ENCODE peak calls at places on chromosomes 6 and 20, in six cellular contexts. Y, P, F, L, M and K are unnamed samples.

GRCh38 chr6:126657556-126658129 is 317.7 kb downstream of the CENPW start:
- DNase-seq in M (peak; percentile 4), Y (peak; percentile 48), F (no peak), P (peak; percentile 44), L (peak; percentile 20), K (peak; percentile 31)

GRCh38 chr6:43159599-43159998 is 11.5 kb upstream of the SRF start:
- DNase-seq in F (no peak), L (no peak), P (no peak), Y (no peak), M (no peak), K (no peak)

GRCh38 chr6:157227202-157228166 is 95.8 kb downstream of the TMEM242 start:
- DNase-seq in M (peak; percentile 59), Y (no peak), L (no peak), F (no peak), P (no peak), K (no peak)

GRCh38 chr6:113361014-113361645 is 496.0 kb upstream of the MARCKS start:
- DNase-seq in Y (peak; percentile 16), F (no peak), P (peak; percentile 85), L (peak; percentile 82), M (no peak), K (no peak)

GRCh38 chr6:135054238-135054574 is 416 bp downstream of the HBS1L start:
- DNase-seq in L (peak; percentile 42), F (no peak), M (peak; percentile 22), Y (peak; percentile 13), P (peak; percentile 8), K (no peak)

GRCh38 chr6:160810238-160810637 is 108.2 kb downstream of the PLG start:
- DNase-seq in M (no peak), P (no peak), F (no peak), Y (peak; percentile 61), L (peak; percentile 16), K (no peak)

GRCh38 chr6:55668625-55669024 is 89.6 kb upstream of the HMGCLL1 start:
- DNase-seq in L (no peak), M (no peak), P (peak; percentile 44), F (no peak), Y (no peak), K (no peak)

GRCh38 chr20:13420625-13421024 is 199.6 kb downstream of the ISM1 start:
- DNase-seq in Y (no peak), F (no peak), M (no peak), P (no peak), L (peak; percentile 36), K (no peak)

GRCh38 chr6:124877468-124877867 is 84.8 kb upstream of the RNF217 start:
- DNase-seq in F (no peak), M (no peak), Y (no peak), P (no peak), L (no peak), K (no peak)

GRCh38 chr6:162572240-162572639 is 155.3 kb downstream of the PRKN start:
- DNase-seq in F (no peak), Y (no peak), L (no peak), P (no peak), M (no peak), K (no peak)

GRCh38 chr6:93786474-93787330 is 367.3 kb upstream of the EPHA7 start:
- DNase-seq in P (no peak), Y (no peak), F (no peak), L (no peak), M (no peak), K (no peak)

GRCh38 chr6:16704706-16705402 is 56.4 kb downstream of the ATXN1 start:
- DNase-seq in P (peak; percentile 79), L (no peak), M (no peak), F (no peak), Y (no peak), K (no peak)

GRCh38 chr20:11155156-11155805 is 481.5 kb upstream of the JAG1 start:
- DNase-seq in M (no peak), Y (no peak), P (no peak), L (no peak), F (no peak), K (no peak)

GRCh38 chr6:56708810-56709597 is 66.3 kb upstream of the DST start:
- DNase-seq in M (peak; percentile 37), Y (peak; percentile 64), L (peak; percentile 66), F (no peak), P (peak; percentile 76), K (peak; percentile 19)

GRCh38 chr6:42349753-42350573 is 101.8 kb downstream of the TRERF1 start:
- DNase-seq in L (no peak), F (no peak), Y (no peak), P (peak; percentile 26), M (no peak), K (no peak)

GRCh38 chr6:5175195-5175594 is 85.6 kb downstream of the LYRM4 start:
- DNase-seq in Y (peak; percentile 29), M (peak; percentile 34), F (no peak), P (no peak), L (no peak), K (peak; percentile 58)

GRCh38 chr6:148445620-148446019 is 103.0 kb downstream of the SASH1 start:
- DNase-seq in Y (no peak), F (no peak), M (no peak), P (peak; percentile 85), L (no peak), K (no peak)

GRCh38 chr20:44253528-44253927 is 6.4 kb downstream of the GDAP1L1 start:
- DNase-seq in P (no peak), F (no peak), Y (peak; percentile 23), L (peak; percentile 69), M (no peak), K (no peak)

GRCh38 chr20:23255658-23256385 is 94.8 kb upstream of the NXT1 start:
- DNase-seq in L (no peak), F (no peak), P (peak; percentile 83), Y (no peak), M (no peak), K (no peak)

GRCh38 chr20:44495802-44496481 is 20.3 kb downstream of the TTPAL start:
- DNase-seq in L (no peak), Y (peak; percentile 89), F (no peak), P (peak; percentile 99), M (no peak), K (no peak)

GRCh38 chr20:25227317-25227831 is 20.5 kb upstream of the PYGB start:
- DNase-seq in F (no peak), P (peak; percentile 40), L (peak; percentile 94), M (peak; percentile 37), Y (peak; percentile 68), K (no peak)

GRCh38 chr20:10673831-10674683 is at the start of gene JAG1:
- DNase-seq in Y (peak; percentile 97), M (peak; percentile 91), P (peak; percentile 95), F (peak; percentile 60), L (peak; percentile 97), K (peak; percentile 96)

GRCh38 chr20:44776977-44777376 is 31.3 kb downstream of the KCNK15 start:
- DNase-seq in Y (peak; percentile 18), F (no peak), P (peak; percentile 16), L (peak; percentile 31), M (peak; percentile 22), K (no peak)

GRCh38 chr6:25053875-25054371 is 118.2 kb upstream of the RIPOR2 start:
- DNase-seq in F (no peak), M (no peak), P (peak; percentile 88), L (no peak), Y (no peak), K (no peak)

GRCh38 chr6:16955899-16956298 is 146.0 kb upstream of the STMND1 start:
- DNase-seq in P (no peak), L (no peak), F (no peak), M (no peak), Y (no peak), K (no peak)

GRCh38 chr20:36269507-36269906 is 33.2 kb downstream of the AAR2 start:
- DNase-seq in P (no peak), M (no peak), L (no peak), Y (no peak), F (no peak), K (no peak)
- TF ChIP-seq BHLHE40 in P (no peak), M (no peak), L (no peak), Y (no peak), F (no peak), K (no peak)

GRCh38 chr6:75084872-75085381 is 120.9 kb downstream of the COL12A1 start:
- DNase-seq in P (no peak), L (peak; percentile 3), F (no peak), Y (no peak), M (no peak), K (no peak)
- TF ChIP-seq BHLHE40 in P (no peak), L (no peak), F (no peak), Y (no peak), M (no peak), K (no peak)

GRCh38 chr6:133978896-133979240 is 25.8 kb downstream of the TBPL1 start:
- DNase-seq in F (no peak), Y (no peak), L (no peak), P (no peak), M (no peak), K (no peak)

GRCh38 chr6:133986942-133987341 is 33.9 kb downstream of the TBPL1 start:
- DNase-seq in M (no peak), L (no peak), F (no peak), P (no peak), Y (no peak), K (no peak)

GRCh38 chr6:133980168-133980567 is 27.1 kb downstream of the TBPL1 start:
- DNase-seq in F (no peak), P (no peak), Y (no peak), M (no peak), L (no peak), K (no peak)

GRCh38 chr6:133985970-133986369 is 32.9 kb downstream of the TBPL1 start:
- DNase-seq in Y (no peak), P (no peak), F (no peak), M (no peak), L (no peak), K (no peak)

DNA sequence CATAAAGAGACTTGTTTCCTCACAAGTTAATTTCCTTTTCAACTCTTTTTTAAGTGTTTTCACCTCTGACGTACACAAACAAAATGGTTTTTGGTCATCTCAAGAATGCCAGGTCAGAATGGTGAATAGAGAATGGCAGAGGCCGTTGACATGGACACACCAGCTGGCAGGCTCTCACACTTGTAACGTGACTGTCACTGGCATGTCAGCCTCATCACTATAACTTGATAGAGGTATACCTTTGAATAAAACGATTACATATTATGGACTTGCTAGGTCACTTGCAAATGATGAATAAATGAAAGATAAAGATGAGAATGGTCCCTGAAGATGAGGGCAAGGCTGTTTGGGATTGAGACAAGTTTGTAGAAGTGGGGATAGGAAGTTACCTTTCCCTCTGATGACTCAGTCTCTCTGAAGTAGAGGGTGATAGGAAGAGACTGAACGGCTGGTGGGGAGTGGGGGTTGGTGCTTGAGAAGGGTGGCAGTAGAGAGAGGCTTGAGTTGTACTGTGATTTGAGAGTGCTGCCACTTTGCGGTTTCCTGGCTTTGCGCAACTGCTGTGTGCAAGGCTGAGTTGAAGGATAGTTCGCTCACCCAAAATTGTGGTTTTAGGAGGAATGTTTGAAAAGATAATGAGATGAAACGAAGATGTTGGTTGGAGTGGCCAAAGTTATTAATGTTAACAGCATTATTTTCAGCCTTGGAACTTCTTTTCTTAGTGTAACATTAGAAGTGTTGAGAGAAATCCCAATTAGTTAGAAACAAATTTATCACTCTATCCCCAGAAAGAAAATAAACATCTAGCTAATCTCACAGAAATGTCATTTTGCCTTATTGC is 30.3 kb downstream of the TBPL1 start:
- DNase-seq in F (no peak), P (peak; percentile 53), M (peak; percentile 47), L (peak; percentile 28), Y (no peak), K (no peak)
- TF ChIP-seq BHLHE40 in F (no peak), P (no peak), M (no peak), L (no peak), Y (no peak), K (no peak)

DNA sequence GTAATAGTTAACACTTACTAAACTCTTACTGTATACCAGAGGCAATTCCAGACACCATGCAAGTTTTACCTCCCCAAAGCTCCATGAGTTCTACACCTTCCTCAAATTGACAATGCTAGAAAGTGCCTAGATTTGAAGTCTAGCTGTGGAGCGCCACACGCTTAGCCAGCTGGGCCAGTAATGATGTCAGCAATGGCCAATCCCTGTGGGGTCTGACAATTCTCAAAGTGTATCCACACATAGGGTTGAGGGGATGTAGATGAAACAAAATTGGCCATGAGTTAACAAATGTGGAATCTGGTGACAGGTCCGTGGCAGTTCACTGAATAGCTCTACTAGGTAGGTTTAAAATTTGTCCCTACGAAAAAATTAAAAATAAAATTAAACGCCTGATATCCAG is 1.3 kb downstream of the ZNF343 start:
- DNase-seq in M (no peak), P (peak; percentile 28), F (no peak), Y (no peak), L (no peak), K (no peak)
- TF ChIP-seq BHLHE40 in M (no peak), P (no peak), F (no peak), Y (no peak), L (no peak), K (no peak)